ENCODE peak calls at places on chromosomes 4 and X, in eight cellular contexts. V is omental fat pad; U is DMS 273 treated with DMSO at 0.1 percent for 48 hours; H is stimulated activated CD8-positive, alpha-beta memory T cell treated with anti-CD3 and anti-CD28 coated beads, Interleukin-7, amount 100 ng/mL, for 4 hours; C is AG09319; W is HFFc6; E is MM.1S; Q is upper lobe of left lung. Z is an unnamed sample.

GRCh38 chr4:125115476-125115875 is 199.3 kb upstream of the FAT4 start:
- DNase-seq in V (no peak), W (peak), C (no peak), E (no peak), Q (no peak), H (no peak), U (no peak), Z (peak)

GRCh38 chr4:164997324-164997723 is 19.9 kb upstream of the TRIM61 start:
- DNase-seq in H (no peak), Q (no peak), W (no peak), V (no peak), C (no peak), E (peak), U (no peak), Z (peak)

GRCh38 chrX:129318375-129318774 is 204.9 kb downstream of the SMARCA1 start:
- DNase-seq in U (peak), Q (no peak), H (no peak), E (peak), V (no peak), C (no peak), W (peak), Z (no peak)

GRCh38 chr4:48082956-48083355 is 51.1 kb downstream of the TXK start:
- DNase-seq in Q (no peak), H (no peak), E (no peak), V (no peak), U (no peak), W (no peak), C (no peak), Z (no peak)

GRCh38 chr4:144649646-144650045 is 3.7 kb downstream of the HHIP start:
- DNase-seq in Q (no peak), V (no peak), C (no peak), H (no peak), E (no peak), W (no peak), U (no peak), Z (no peak)

GRCh38 chr4:529563-529962 is 30.6 kb downstream of the PIGG start:
- DNase-seq in C (no peak), V (no peak), E (no peak), H (no peak), W (no peak), Q (no peak), U (no peak), Z (no peak)

GRCh38 chr4:103075894-103076776 is at the start of gene SLC9B2:
- DNase-seq in C (no peak), W (peak), Q (peak), H (peak), U (no peak), V (peak), E (peak), Z (peak)

GRCh38 chrX:2708016-2708415 is 16.9 kb downstream of the CD99 start:
- DNase-seq in U (no peak), W (no peak), H (no peak), E (no peak), Q (no peak), C (no peak), V (no peak), Z (peak)

GRCh38 chr4:138595731-138596465 is 353.7 kb upstream of the SLC7A11 start:
- DNase-seq in W (no peak), U (no peak), E (no peak), H (no peak), C (no peak), V (no peak), Q (no peak), Z (no peak)

GRCh38 chr4:42515156-42515884 is 118.0 kb downstream of the SHISA3 start:
- DNase-seq in V (no peak), W (no peak), C (no peak), U (no peak), H (no peak), E (peak), Q (no peak), Z (no peak)

GRCh38 chr4:153426207-153426886 is 39.8 kb upstream of the TMEM131L start:
- DNase-seq in V (no peak), W (no peak), H (no peak), U (no peak), C (no peak), E (no peak), Q (no peak), Z (no peak)

GRCh38 chr4:137892134-137892533 is 350.0 kb downstream of the SLC7A11 start:
- DNase-seq in H (no peak), V (no peak), U (no peak), E (no peak), Q (no peak), C (peak), W (peak), Z (peak)

GRCh38 chr4:134365852-134366251 is 164.3 kb upstream of the PABPC4L start:
- DNase-seq in V (no peak), Q (no peak), C (peak), U (no peak), E (no peak), H (no peak), W (peak), Z (peak)

GRCh38 chrX:17086317-17086716 is 139.9 kb downstream of the REPS2 start:
- DNase-seq in C (no peak), E (no peak), Q (no peak), U (no peak), W (no peak), H (no peak), V (no peak), Z (no peak)

GRCh38 chrX:53237056-53237455 is 12.0 kb upstream of the KDM5C start:
- DNase-seq in V (no peak), H (no peak), W (no peak), E (no peak), Q (no peak), U (no peak), C (no peak), Z (no peak)

GRCh38 chr4:498328-498919 is 532 bp downstream of the ZNF721 start:
- DNase-seq in Q (no peak), E (no peak), V (no peak), C (no peak), H (no peak), U (no peak), W (no peak), Z (peak)

GRCh38 chr4:112840061-112840460 is 203.1 kb downstream of the LARP7 start:
- DNase-seq in W (peak), E (no peak), V (no peak), Q (no peak), H (no peak), U (no peak), C (no peak), Z (peak)

GRCh38 chr4:38582445-38582844 is 81.6 kb upstream of the KLF3 start:
- DNase-seq in W (no peak), U (no peak), Q (no peak), E (no peak), H (no peak), C (no peak), V (no peak), Z (no peak)

GRCh38 chr4:56871357-56871993 is 36.2 kb upstream of the REST start:
- DNase-seq in U (peak), C (peak), H (no peak), W (no peak), V (no peak), Q (no peak), E (no peak), Z (peak)

GRCh38 chr4:74444891-74445642 is at the start of gene AREG:
- DNase-seq in V (peak), H (peak), U (no peak), E (peak), W (peak), C (no peak), Q (peak), Z (peak)

GRCh38 chr4:40682298-40683101 is 52.8 kb upstream of the RBM47 start:
- DNase-seq in C (no peak), E (no peak), H (no peak), Q (no peak), U (no peak), V (no peak), W (no peak), Z (no peak)

GRCh38 chrX:136048446-136048845 is 63.2 kb downstream of the SLC9A6 start:
- DNase-seq in C (no peak), E (no peak), H (no peak), U (no peak), Q (no peak), W (no peak), V (no peak), Z (peak)

GRCh38 chr4:112951362-112951962 is 98.0 kb upstream of the ANK2 start:
- DNase-seq in U (no peak), E (peak), H (no peak), C (no peak), Q (no peak), V (no peak), W (no peak), Z (peak)

Z was measured in foreskin fibroblast.